ENCODE peak calls at places on chromosomes 11 and 22, in seven cellular contexts. K, Z, C, G, Q, Y and N are unnamed samples.

GRCh38 chr22:31046591-31047226 is 34.4 kb upstream of the SMTN start:
- ATAC-seq in C (no peak), K (no peak), Z (peak), G (peak), Q (no peak), Y (peak), N (peak)

GRCh38 chr11:26227311-26227710 is 104.6 kb upstream of the ANO3 start:
- ATAC-seq in Z (peak), K (no peak), C (no peak), Q (no peak), G (peak), Y (peak), N (peak)

GRCh38 chr11:112524808-112525207 is 264.1 kb upstream of the PLET1 start:
- ATAC-seq in Q (no peak), Z (peak), C (peak), K (no peak), Y (peak), G (no peak), N (peak)

GRCh38 chr11:15780837-15781236 is 575.5 kb downstream of the SOX6 start:
- ATAC-seq in C (no peak), K (no peak), Y (peak), G (no peak), Q (no peak), Z (no peak), N (no peak)

GRCh38 chr11:130114726-130115125 is 44.9 kb upstream of the ST14 start:
- ATAC-seq in G (no peak), Q (no peak), C (no peak), K (no peak), Y (no peak), Z (no peak), N (no peak)

GRCh38 chr11:76723548-76723947 is 53.0 kb upstream of the LRRC32 start:
- ATAC-seq in Y (no peak), Q (no peak), C (no peak), Z (no peak), K (no peak), G (no peak), N (no peak)

GRCh38 chr22:32967285-32968101 is 90.7 kb downstream of the SYN3 start:
- ATAC-seq in Z (peak), Y (peak), C (no peak), K (no peak), G (no peak), Q (no peak), N (no peak)

GRCh38 chr11:15034687-15035267 is 38.6 kb upstream of the CALCB start:
- ATAC-seq in Y (no peak), G (no peak), Z (no peak), K (no peak), Q (peak), C (no peak), N (no peak)

GRCh38 chr11:16813141-16813540 is 74.7 kb downstream of the C11orf58 start:
- ATAC-seq in C (no peak), Y (no peak), Z (no peak), G (no peak), K (no peak), Q (no peak), N (no peak)

GRCh38 chr22:30212363-30212995 is 34.1 kb downstream of the LIF start:
- ATAC-seq in G (peak), Z (peak), K (no peak), C (peak), Y (peak), Q (peak), N (peak)

GRCh38 chr11:131839326-131839725 is 468.9 kb downstream of the NTM start:
- ATAC-seq in K (no peak), C (no peak), Q (no peak), Y (no peak), Z (no peak), G (no peak), N (no peak)

GRCh38 chr11:45860348-45860747 is 13.1 kb downstream of the CRY2 start:
- ATAC-seq in Y (no peak), K (no peak), Q (no peak), G (no peak), C (no peak), Z (no peak), N (no peak)

GRCh38 chr11:11948242-11948947 is 60.0 kb downstream of the DKK3 start:
- ATAC-seq in K (no peak), G (no peak), Y (peak), Q (no peak), C (no peak), Z (no peak), N (no peak)

GRCh38 chr11:70655816-70656215 is 257.5 kb downstream of the CTTN start:
- ATAC-seq in K (no peak), Q (no peak), Y (no peak), C (no peak), G (no peak), Z (no peak), N (no peak)

GRCh38 chr11:63829823-63830489 is 9.0 kb upstream of the MARK2 start:
- ATAC-seq in K (no peak), Q (peak), G (peak), Z (peak), C (peak), Y (peak), N (peak)

GRCh38 chr11:14422814-14423182 is 63.8 kb upstream of the RRAS2 start:
- ATAC-seq in G (peak), Q (no peak), Z (peak), Y (peak), C (no peak), K (no peak), N (no peak)

GRCh38 chr11:44611687-44612437 is 46.4 kb downstream of the CD82 start:
- ATAC-seq in Q (no peak), K (peak), C (peak), Z (peak), Y (peak), G (no peak), N (peak)

GRCh38 chr11:111114091-111114490 is 131.4 kb upstream of the POU2AF2 start:
- ATAC-seq in Q (no peak), Y (no peak), C (peak), Z (no peak), G (no peak), K (no peak), N (no peak)

GRCh38 chr11:67211656-67212436 is 54.4 kb upstream of the GRK2 start:
- ATAC-seq in Z (peak), G (no peak), K (no peak), C (no peak), Y (no peak), Q (no peak), N (no peak)

GRCh38 chr22:40313007-40313406 is 33.3 kb upstream of the ADSL start:
- ATAC-seq in C (no peak), Q (no peak), G (no peak), Y (no peak), Z (peak), K (no peak), N (no peak)

GRCh38 chr22:21754523-21755128 is 19.0 kb upstream of the YPEL1 start:
- ATAC-seq in C (no peak), Y (peak), K (no peak), Q (no peak), G (no peak), Z (peak), N (peak)

GRCh38 chr11:65017927-65018326 is 4.0 kb downstream of the ARL2 start:
- ATAC-seq in C (no peak), Q (no peak), G (no peak), Z (no peak), K (no peak), Y (no peak), N (no peak)

GRCh38 chr22:38289583-38290082 is 16.8 kb upstream of the TMEM184B start:
- ATAC-seq in Y (no peak), C (no peak), Q (peak), G (no peak), K (no peak), Z (peak), N (no peak)

GRCh38 chr22:19430890-19431541 is 517 bp downstream of the HIRA start:
- ATAC-seq in Z (no peak), C (no peak), Q (peak), K (no peak), Y (no peak), G (no peak), N (no peak)

GRCh38 chr11:73322986-73323306 is 14.9 kb downstream of the ARHGEF17 start:
- ATAC-seq in G (no peak), C (no peak), Q (no peak), Z (no peak), K (no peak), Y (no peak), N (no peak)

GRCh38 chr11:70699294-70700221 is 301.2 kb downstream of the CTTN start:
- ATAC-seq in Z (no peak), K (no peak), Q (peak), C (no peak), Y (no peak), G (no peak), N (no peak)

GRCh38 chr11:36425593-36426206 is 84.4 kb downstream of the TRAF6 start:
- ATAC-seq in Q (no peak), Y (no peak), Z (peak), C (no peak), K (no peak), G (no peak), N (no peak)

GRCh38 chr11:21811572-21811971 is 381.3 kb upstream of the ANO5 start:
- ATAC-seq in G (no peak), Y (no peak), Q (no peak), Z (no peak), K (no peak), C (no peak), N (no peak)

GRCh38 chr11:8068605-8069221 is 12.3 kb upstream of the TUB start:
- ATAC-seq in K (no peak), Z (peak), G (peak), Q (peak), C (no peak), Y (peak), N (no peak)

GRCh38 chr11:457071-457760 is 7.1 kb downstream of the PTDSS2 start:
- ATAC-seq in Z (no peak), Y (no peak), K (peak), Q (no peak), C (peak), G (no peak), N (no peak)

GRCh38 chr22:34225278-34225677 is 305.0 kb upstream of the LARGE1 start:
- ATAC-seq in K (no peak), C (no peak), Z (no peak), G (no peak), Y (peak), Q (no peak), N (no peak)

GRCh38 chr11:19499999-19500398 is 212.6 kb upstream of the NAV2 start:
- ATAC-seq in Z (no peak), C (no peak), G (no peak), Q (no peak), K (no peak), Y (peak), N (no peak)

GRCh38 chr22:48837341-48837935 is 990.2 kb downstream of the BRD1 start:
- ATAC-seq in Z (no peak), Y (no peak), Q (no peak), K (no peak), G (no peak), C (no peak), N (peak)

GRCh38 chr11:114250993-114251796 is 45.0 kb upstream of the NNMT start:
- ATAC-seq in Y (peak), Z (no peak), K (no peak), Q (no peak), G (peak), C (no peak), N (no peak)

GRCh38 chr22:40526960-40527359 is 109.6 kb downstream of the MRTFA start:
- ATAC-seq in Q (no peak), G (no peak), C (no peak), Y (no peak), Z (no peak), K (no peak), N (no peak)

GRCh38 chr11:65516135-65516968 is 8.5 kb upstream of the SCYL1 start:
- ATAC-seq in C (peak), Q (peak), Z (no peak), Y (no peak), G (no peak), K (no peak), N (peak)